ENCODE peak calls at places on chromosomes 12 and 14, in seven cellular contexts. One of them, this sample, is unnamed.

GRCh38 chr12:130559806-130560205 is 156.3 kb downstream of the RIMBP2 start:
- DNase-seq in fibroblast of lung: no peak
- DNase-seq in PC-3: no peak
- DNase-seq in HCT116: no peak
- DNase-seq in DND-41: no peak
- DNase-seq in mammary epithelial cell: no peak
- DNase-seq in neural progenitor cell: no peak
- DNase-seq in this sample: no peak

GRCh38 chr12:14395059-14395778 is 29.7 kb downstream of the ATF7IP start:
- DNase-seq in neural progenitor cell: no peak
- DNase-seq in fibroblast of lung: no peak
- DNase-seq in mammary epithelial cell: no peak
- DNase-seq in HCT116: no peak
- DNase-seq in DND-41: no peak
- DNase-seq in PC-3: no peak
- DNase-seq in this sample: no peak

GRCh38 chr12:59425798-59426197 is 170.0 kb upstream of the SLC16A7 start:
- DNase-seq in mammary epithelial cell: no peak
- DNase-seq in HCT116: no peak
- DNase-seq in DND-41: no peak
- DNase-seq in neural progenitor cell: no peak
- DNase-seq in PC-3: no peak
- DNase-seq in fibroblast of lung: no peak
- DNase-seq in this sample: no peak

GRCh38 chr14:95062946-95063345 is 94.4 kb downstream of the DICER1 start:
- DNase-seq in mammary epithelial cell: no peak
- DNase-seq in HCT116: no peak
- DNase-seq in PC-3: no peak
- DNase-seq in fibroblast of lung: no peak
- DNase-seq in DND-41: no peak
- DNase-seq in neural progenitor cell: no peak
- DNase-seq in this sample: no peak

GRCh38 chr14:61552196-61552595 is 143.1 kb upstream of the HIF1A start:
- DNase-seq in mammary epithelial cell: no peak
- DNase-seq in DND-41: no peak
- DNase-seq in HCT116: no peak
- DNase-seq in neural progenitor cell: no peak
- DNase-seq in PC-3: no peak
- DNase-seq in fibroblast of lung: no peak
- DNase-seq in this sample: no peak

GRCh38 chr14:55005071-55005470 is 21.8 kb downstream of the WDHD1 start:
- DNase-seq in fibroblast of lung: no peak
- DNase-seq in DND-41: no peak
- DNase-seq in HCT116: no peak
- DNase-seq in neural progenitor cell: no peak
- DNase-seq in mammary epithelial cell: no peak
- DNase-seq in PC-3: no peak
- DNase-seq in this sample: no peak

GRCh38 chr14:49019467-49020100 is 566.6 kb downstream of the RPS29 start:
- DNase-seq in DND-41: no peak
- DNase-seq in fibroblast of lung: no peak
- DNase-seq in PC-3: no peak
- DNase-seq in mammary epithelial cell: no peak
- DNase-seq in HCT116: no peak
- DNase-seq in neural progenitor cell: no peak
- DNase-seq in this sample: no peak

GRCh38 chr14:68216957-68217356 is 397.4 kb downstream of the RAD51B start:
- DNase-seq in PC-3: no peak
- DNase-seq in neural progenitor cell: no peak
- DNase-seq in mammary epithelial cell: no peak
- DNase-seq in DND-41: no peak
- DNase-seq in HCT116: no peak
- DNase-seq in fibroblast of lung: no peak
- DNase-seq in this sample: no peak

GRCh38 chr12:87160848-87161601 is 868.2 kb downstream of the C12orf50 start:
- DNase-seq in fibroblast of lung: no peak
- DNase-seq in HCT116: no peak
- DNase-seq in PC-3: peak
- DNase-seq in neural progenitor cell: no peak
- DNase-seq in mammary epithelial cell: peak
- DNase-seq in DND-41: no peak
- DNase-seq in this sample: peak

GRCh38 chr12:74598819-74599218 is 61.2 kb downstream of the ATXN7L3B start:
- DNase-seq in fibroblast of lung: no peak
- DNase-seq in neural progenitor cell: no peak
- DNase-seq in DND-41: no peak
- DNase-seq in PC-3: peak
- DNase-seq in HCT116: no peak
- DNase-seq in mammary epithelial cell: peak
- DNase-seq in this sample: no peak

GRCh38 chr14:89096946-89097345 is 272.5 kb downstream of the TTC8 start:
- DNase-seq in PC-3: no peak
- DNase-seq in HCT116: no peak
- DNase-seq in mammary epithelial cell: no peak
- DNase-seq in fibroblast of lung: no peak
- DNase-seq in neural progenitor cell: no peak
- DNase-seq in DND-41: no peak
- DNase-seq in this sample: no peak

GRCh38 chr12:124537525-124538193 is 29.8 kb downstream of the NCOR2 start:
- DNase-seq in mammary epithelial cell: no peak
- DNase-seq in HCT116: no peak
- DNase-seq in neural progenitor cell: no peak
- DNase-seq in fibroblast of lung: no peak
- DNase-seq in DND-41: no peak
- DNase-seq in PC-3: no peak
- DNase-seq in this sample: no peak

GRCh38 chr12:12943589-12944260 is 8.2 kb downstream of the GPRC5D start:
- DNase-seq in mammary epithelial cell: no peak
- DNase-seq in PC-3: no peak
- DNase-seq in fibroblast of lung: peak
- DNase-seq in DND-41: no peak
- DNase-seq in neural progenitor cell: no peak
- DNase-seq in HCT116: no peak
- DNase-seq in this sample: no peak

GRCh38 chr12:87344699-87345098 is 684.5 kb downstream of the C12orf50 start:
- DNase-seq in HCT116: no peak
- DNase-seq in mammary epithelial cell: no peak
- DNase-seq in fibroblast of lung: peak
- DNase-seq in PC-3: peak
- DNase-seq in DND-41: no peak
- DNase-seq in neural progenitor cell: no peak
- DNase-seq in this sample: no peak

GRCh38 chr14:74260525-74261233 is 21.4 kb downstream of the VSX2 start:
- DNase-seq in PC-3: no peak
- DNase-seq in neural progenitor cell: no peak
- DNase-seq in HCT116: no peak
- DNase-seq in DND-41: no peak
- DNase-seq in mammary epithelial cell: no peak
- DNase-seq in fibroblast of lung: no peak
- DNase-seq in this sample: no peak

GRCh38 chr14:74259513-74259912 is 20.3 kb downstream of the VSX2 start:
- DNase-seq in mammary epithelial cell: no peak
- DNase-seq in neural progenitor cell: no peak
- DNase-seq in DND-41: no peak
- DNase-seq in fibroblast of lung: no peak
- DNase-seq in PC-3: no peak
- DNase-seq in HCT116: no peak
- DNase-seq in this sample: no peak

GRCh38 chr14:74258705-74259035 is 19.4 kb downstream of the VSX2 start:
- DNase-seq in HCT116: no peak
- DNase-seq in DND-41: no peak
- DNase-seq in neural progenitor cell: no peak
- DNase-seq in PC-3: no peak
- DNase-seq in fibroblast of lung: no peak
- DNase-seq in mammary epithelial cell: no peak
- DNase-seq in this sample: no peak

GRCh38 chr14:74257078-74257987 is 18.1 kb downstream of the VSX2 start:
- DNase-seq in DND-41: peak
- DNase-seq in mammary epithelial cell: no peak
- DNase-seq in fibroblast of lung: peak
- DNase-seq in HCT116: no peak
- DNase-seq in neural progenitor cell: peak
- DNase-seq in PC-3: peak
- DNase-seq in this sample: no peak

DNA sequence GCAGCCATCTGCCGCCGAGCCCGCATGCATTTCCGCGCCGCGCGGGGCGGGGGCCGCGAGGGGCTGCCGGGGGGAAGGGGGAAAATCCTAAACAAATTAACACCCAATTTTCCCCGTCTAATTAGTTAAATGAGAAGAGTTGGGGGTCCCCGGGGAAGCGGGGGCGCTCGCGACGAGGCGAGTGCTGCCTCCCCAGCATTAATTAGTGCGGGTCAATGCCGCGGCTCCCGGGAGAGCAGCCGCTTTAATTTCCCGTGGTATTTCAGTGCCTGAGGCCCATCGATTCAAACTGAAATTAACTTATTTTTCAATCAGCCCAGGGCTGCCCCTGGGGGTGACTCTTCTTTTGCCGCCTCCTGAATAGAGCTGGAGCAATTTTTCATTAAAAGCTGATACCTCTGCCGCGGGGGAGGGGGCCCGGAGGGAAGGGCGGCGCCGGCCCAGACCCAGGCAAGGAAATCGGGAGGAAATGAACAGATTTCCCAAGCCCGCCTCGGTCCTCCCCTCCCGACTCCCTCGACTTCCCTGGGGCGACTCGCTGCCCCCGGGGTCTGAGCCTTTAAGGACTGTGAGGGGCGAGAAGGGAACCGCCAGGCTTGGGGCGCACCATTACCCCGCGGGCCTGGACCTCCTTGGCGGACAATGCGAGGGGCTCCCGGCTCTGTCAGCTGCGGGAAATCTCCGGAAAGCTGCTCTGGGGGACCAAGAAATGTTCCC is 18.9 kb downstream of the VSX2 start:
- DNase-seq in mammary epithelial cell: no peak
- DNase-seq in PC-3: no peak
- DNase-seq in DND-41: no peak
- DNase-seq in HCT116: no peak
- DNase-seq in fibroblast of lung: no peak
- DNase-seq in neural progenitor cell: peak
- DNase-seq in this sample: no peak
- TF ChIP-seq EZH2 in mammary epithelial cell: no peak
- TF ChIP-seq EZH2 in PC-3: no peak
- TF ChIP-seq EZH2 in DND-41: peak
- TF ChIP-seq EZH2 in HCT116: no peak
- TF ChIP-seq EZH2 in fibroblast of lung: no peak
- TF ChIP-seq EZH2 in neural progenitor cell: peak
- TF ChIP-seq EZH2 in this sample: peak

DNA sequence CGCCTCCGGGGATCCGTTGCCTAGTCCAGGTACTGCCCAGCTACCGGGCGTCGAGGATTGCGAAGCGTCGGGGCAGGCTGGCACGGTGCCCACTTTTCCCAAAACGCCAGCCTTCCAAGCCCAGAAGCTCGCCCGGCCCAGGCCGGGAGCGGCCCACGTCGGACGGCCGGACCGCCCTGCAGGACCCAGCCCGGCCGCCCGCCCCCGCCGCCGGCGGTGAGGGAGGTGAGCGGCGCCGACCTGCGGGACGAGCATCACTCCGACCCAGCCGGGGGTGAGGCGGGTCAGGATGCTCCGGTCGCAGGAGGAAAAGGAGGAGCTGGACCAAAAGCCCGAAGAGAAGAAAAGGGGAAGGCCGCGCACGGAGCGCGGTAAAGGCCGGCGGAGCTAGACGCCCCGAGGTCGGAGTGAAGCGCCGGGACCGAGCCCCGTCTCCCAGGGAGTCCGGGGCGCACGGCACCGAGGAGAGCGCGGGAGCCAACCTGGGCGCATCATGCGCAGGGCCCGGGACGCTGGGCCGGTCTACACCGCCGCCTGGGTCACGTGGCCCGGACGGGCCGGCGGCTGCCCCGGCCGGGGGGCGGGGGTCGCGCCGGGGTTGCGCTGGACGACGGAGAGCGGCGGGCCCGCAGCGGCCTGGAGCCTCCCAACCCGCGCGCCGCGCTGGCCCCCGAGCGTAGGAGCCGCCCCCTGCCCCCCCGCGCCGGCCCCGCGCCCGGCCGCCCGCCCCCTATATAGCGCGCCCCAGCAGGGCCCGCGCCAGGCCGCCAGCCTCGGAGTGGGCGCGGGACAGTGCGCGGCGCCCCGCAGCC is at the start of gene AQP5:
- DNase-seq in mammary epithelial cell: no peak
- DNase-seq in DND-41: no peak
- DNase-seq in fibroblast of lung: no peak
- DNase-seq in neural progenitor cell: peak
- DNase-seq in HCT116: no peak
- DNase-seq in PC-3: no peak
- DNase-seq in this sample: no peak
- TF ChIP-seq EZH2 in mammary epithelial cell: no peak
- TF ChIP-seq EZH2 in DND-41: no peak
- TF ChIP-seq EZH2 in fibroblast of lung: peak
- TF ChIP-seq EZH2 in neural progenitor cell: peak
- TF ChIP-seq EZH2 in HCT116: no peak
- TF ChIP-seq EZH2 in PC-3: no peak
- TF ChIP-seq EZH2 in this sample: no peak

GRCh38 chr12:27971606-27972005 is 927 bp downstream of the PTHLH start:
- DNase-seq in DND-41: no peak
- DNase-seq in neural progenitor cell: no peak
- DNase-seq in HCT116: no peak
- DNase-seq in fibroblast of lung: no peak
- DNase-seq in PC-3: peak
- DNase-seq in mammary epithelial cell: no peak
- DNase-seq in this sample: no peak
- TF ChIP-seq EZH2 in DND-41: no peak
- TF ChIP-seq EZH2 in neural progenitor cell: no peak
- TF ChIP-seq EZH2 in HCT116: no peak
- TF ChIP-seq EZH2 in fibroblast of lung: no peak
- TF ChIP-seq EZH2 in PC-3: no peak
- TF ChIP-seq EZH2 in mammary epithelial cell: no peak
- TF ChIP-seq EZH2 in this sample: no peak

DNA sequence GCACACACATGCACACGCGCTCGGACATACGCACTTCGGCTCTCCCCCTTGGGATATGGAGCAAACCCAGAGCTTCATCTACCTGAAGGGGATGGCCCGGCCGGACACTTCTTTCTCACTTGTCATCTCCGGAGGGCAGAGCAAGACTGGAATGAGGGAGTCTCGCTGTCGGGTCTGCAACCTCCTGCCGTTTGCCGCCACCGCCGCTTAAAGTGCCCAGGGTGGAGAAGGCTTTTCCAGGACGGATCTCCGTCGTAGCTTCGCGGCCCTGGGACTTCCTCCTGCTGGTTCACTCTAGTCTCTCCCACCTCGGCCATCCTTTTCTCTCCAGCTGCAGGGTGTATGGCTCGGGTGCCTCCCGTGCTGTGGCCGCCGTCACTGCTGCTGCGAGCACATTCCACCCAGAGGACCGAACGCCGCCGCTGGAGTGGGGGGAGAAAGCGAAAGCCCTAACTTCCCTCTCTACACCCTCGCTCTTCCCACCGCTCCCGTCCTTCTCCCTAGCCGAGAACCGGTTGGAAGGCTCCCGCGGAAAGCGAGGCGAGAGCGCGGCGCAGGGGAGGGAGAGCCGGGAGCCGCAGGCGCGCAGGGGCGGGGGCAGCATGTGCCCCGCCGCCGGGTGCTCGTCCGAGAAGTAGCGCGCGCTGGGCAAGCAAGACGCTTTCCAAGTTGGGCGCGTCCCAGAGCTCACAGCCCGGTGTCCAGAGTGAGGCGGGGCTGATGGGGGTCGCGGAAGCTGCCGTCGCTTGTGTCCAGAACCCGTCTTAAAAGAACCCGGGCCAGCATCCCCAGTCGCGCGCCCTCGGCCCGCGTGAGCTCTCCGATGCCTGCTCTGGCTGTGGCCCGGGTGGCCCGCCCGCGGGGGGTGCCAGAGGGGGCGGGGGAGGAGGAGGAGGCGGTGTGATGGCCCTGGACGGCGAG is at the start of gene TRHDE:
- DNase-seq in DND-41: no peak
- DNase-seq in fibroblast of lung: peak
- DNase-seq in PC-3: peak
- DNase-seq in neural progenitor cell: peak
- DNase-seq in mammary epithelial cell: peak
- DNase-seq in HCT116: no peak
- DNase-seq in this sample: no peak
- TF ChIP-seq EZH2 in DND-41: no peak
- TF ChIP-seq EZH2 in fibroblast of lung: no peak
- TF ChIP-seq EZH2 in PC-3: no peak
- TF ChIP-seq EZH2 in neural progenitor cell: no peak
- TF ChIP-seq EZH2 in mammary epithelial cell: no peak
- TF ChIP-seq EZH2 in HCT116: no peak
- TF ChIP-seq EZH2 in this sample: no peak